ENCODE peak calls at places on chromosomes 7 and 10, in nine cellular contexts. One of them, this sample, is unnamed.
A peak's percentile ranks its signal among the peaks of the same experiment; 100 is the strongest.

GRCh38 chr10:91317541-91317940 is 92.6 kb upstream of the HECTD2 start:
- DNase-seq in hepatocyte: no peak
- DNase-seq in lung: no peak
- DNase-seq in CD8-positive, alpha-beta T cell: no peak
- DNase-seq in brain microvascular endothelial cell: no peak
- DNase-seq in prostate gland: no peak
- DNase-seq in heart right ventricle: no peak
- DNase-seq in mucosa of descending colon: no peak
- DNase-seq in colonic mucosa: no peak
- DNase-seq in this sample: no peak

GRCh38 chr10:130656582-130657133 is 520.5 kb downstream of the GLRX3 start:
- DNase-seq in hepatocyte: no peak
- DNase-seq in lung: no peak
- DNase-seq in CD8-positive, alpha-beta T cell: no peak
- DNase-seq in brain microvascular endothelial cell: no peak
- DNase-seq in prostate gland: no peak
- DNase-seq in heart right ventricle: no peak
- DNase-seq in mucosa of descending colon: no peak
- DNase-seq in colonic mucosa: no peak
- DNase-seq in this sample: no peak

GRCh38 chr10:490256-490655 is 199.2 kb downstream of the DIP2C start:
- DNase-seq in hepatocyte: no peak
- DNase-seq in lung: no peak
- DNase-seq in CD8-positive, alpha-beta T cell: no peak
- DNase-seq in brain microvascular endothelial cell: no peak
- DNase-seq in prostate gland: no peak
- DNase-seq in heart right ventricle: peak; percentile 64
- DNase-seq in mucosa of descending colon: no peak
- DNase-seq in colonic mucosa: no peak
- DNase-seq in this sample: no peak

GRCh38 chr10:5776150-5776880 is 36.9 kb downstream of the GDI2 start:
- DNase-seq in hepatocyte: no peak
- DNase-seq in lung: no peak
- DNase-seq in CD8-positive, alpha-beta T cell: no peak
- DNase-seq in brain microvascular endothelial cell: no peak
- DNase-seq in prostate gland: no peak
- DNase-seq in heart right ventricle: no peak
- DNase-seq in mucosa of descending colon: no peak
- DNase-seq in colonic mucosa: no peak
- DNase-seq in this sample: no peak

GRCh38 chr7:75072978-75073282 is 672 bp downstream of the RCC1L start:
- DNase-seq in hepatocyte: no peak
- DNase-seq in lung: no peak
- DNase-seq in CD8-positive, alpha-beta T cell: no peak
- DNase-seq in brain microvascular endothelial cell: no peak
- DNase-seq in prostate gland: no peak
- DNase-seq in heart right ventricle: no peak
- DNase-seq in mucosa of descending colon: no peak
- DNase-seq in colonic mucosa: no peak
- DNase-seq in this sample: peak; percentile 10

GRCh38 chr7:21261627-21262564 is 166.0 kb upstream of the SP4 start:
- DNase-seq in hepatocyte: peak; percentile 55
- DNase-seq in lung: no peak
- DNase-seq in CD8-positive, alpha-beta T cell: peak; percentile 66
- DNase-seq in brain microvascular endothelial cell: peak; percentile 46
- DNase-seq in prostate gland: no peak
- DNase-seq in heart right ventricle: no peak
- DNase-seq in mucosa of descending colon: no peak
- DNase-seq in colonic mucosa: peak; percentile 19
- DNase-seq in this sample: peak; percentile 32

GRCh38 chr10:73888514-73888913 is 14.2 kb upstream of the CAMK2G start:
- DNase-seq in hepatocyte: no peak
- DNase-seq in lung: no peak
- DNase-seq in CD8-positive, alpha-beta T cell: no peak
- DNase-seq in brain microvascular endothelial cell: no peak
- DNase-seq in prostate gland: peak; percentile 82
- DNase-seq in heart right ventricle: no peak
- DNase-seq in mucosa of descending colon: no peak
- DNase-seq in colonic mucosa: no peak
- DNase-seq in this sample: no peak

GRCh38 chr10:132630666-132631347 is 93.2 kb downstream of the INPP5A start:
- DNase-seq in hepatocyte: no peak
- DNase-seq in lung: no peak
- DNase-seq in CD8-positive, alpha-beta T cell: no peak
- DNase-seq in brain microvascular endothelial cell: no peak
- DNase-seq in prostate gland: no peak
- DNase-seq in heart right ventricle: peak; percentile 81
- DNase-seq in mucosa of descending colon: peak; percentile 71
- DNase-seq in colonic mucosa: peak; percentile 37
- DNase-seq in this sample: no peak

GRCh38 chr7:123674399-123675091 is 18.9 kb downstream of the LMOD2 start:
- DNase-seq in hepatocyte: no peak
- DNase-seq in lung: no peak
- DNase-seq in CD8-positive, alpha-beta T cell: no peak
- DNase-seq in brain microvascular endothelial cell: no peak
- DNase-seq in prostate gland: peak; percentile 23
- DNase-seq in heart right ventricle: no peak
- DNase-seq in mucosa of descending colon: no peak
- DNase-seq in colonic mucosa: no peak
- DNase-seq in this sample: no peak

DNA sequence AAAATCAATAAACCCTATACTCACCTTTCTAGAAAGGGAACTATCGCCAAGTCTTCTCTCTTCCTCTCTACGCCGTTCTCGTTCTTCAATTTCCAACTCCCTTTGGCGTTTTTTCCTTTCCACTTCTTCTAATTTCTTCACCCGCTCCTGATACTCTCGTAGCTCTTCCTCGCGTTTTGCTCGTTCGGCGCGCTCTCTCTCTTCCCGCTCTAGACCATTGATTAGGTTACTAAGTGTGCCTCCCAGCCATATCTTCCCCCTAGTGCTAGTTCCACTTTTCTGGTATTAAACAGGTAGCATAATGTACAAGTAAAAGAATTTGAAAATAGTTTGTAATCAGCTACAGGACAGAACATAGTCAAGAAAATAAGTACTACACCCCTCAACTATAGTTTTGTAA is 20.3 kb downstream of the NANOS1 start:
- DNase-seq in hepatocyte: no peak
- DNase-seq in lung: no peak
- DNase-seq in CD8-positive, alpha-beta T cell: no peak
- DNase-seq in brain microvascular endothelial cell: no peak
- DNase-seq in prostate gland: no peak
- DNase-seq in heart right ventricle: no peak
- DNase-seq in mucosa of descending colon: no peak
- DNase-seq in colonic mucosa: no peak
- DNase-seq in this sample: no peak
- H3K36me3 ChIP-seq in hepatocyte: peaks cover 13% of the 10 kb centered on the region
- H3K36me3 ChIP-seq in lung: peaks cover 65% of the 10 kb centered on the region
- H3K36me3 ChIP-seq in CD8-positive, alpha-beta T cell: peaks cover 80% of the 10 kb centered on the region
- H3K36me3 ChIP-seq in brain microvascular endothelial cell: peaks cover 97% of the 10 kb centered on the region
- H3K36me3 ChIP-seq in prostate gland: peaks cover 8% of the 10 kb centered on the region
- H3K36me3 ChIP-seq in heart right ventricle: no peaks in the 10 kb centered on the region
- H3K36me3 ChIP-seq in mucosa of descending colon: peaks cover 11% of the 10 kb centered on the region
- H3K36me3 ChIP-seq in colonic mucosa: peaks cover 47% of the 10 kb centered on the region
- H3K36me3 ChIP-seq in this sample: peaks cover 98% of the 10 kb centered on the region

GRCh38 chr7:140369294-140369693 is 29.0 kb downstream of the SLC37A3 start:
- DNase-seq in hepatocyte: no peak
- DNase-seq in lung: no peak
- DNase-seq in CD8-positive, alpha-beta T cell: no peak
- DNase-seq in brain microvascular endothelial cell: no peak
- DNase-seq in prostate gland: no peak
- DNase-seq in heart right ventricle: no peak
- DNase-seq in mucosa of descending colon: no peak
- DNase-seq in colonic mucosa: no peak
- DNase-seq in this sample: no peak

GRCh38 chr7:140364819-140365218 is 33.5 kb downstream of the SLC37A3 start:
- DNase-seq in hepatocyte: no peak
- DNase-seq in lung: no peak
- DNase-seq in CD8-positive, alpha-beta T cell: no peak
- DNase-seq in brain microvascular endothelial cell: no peak
- DNase-seq in prostate gland: no peak
- DNase-seq in heart right ventricle: no peak
- DNase-seq in mucosa of descending colon: no peak
- DNase-seq in colonic mucosa: peak; percentile 55
- DNase-seq in this sample: no peak

GRCh38 chr7:140367528-140367927 is 30.8 kb downstream of the SLC37A3 start:
- DNase-seq in hepatocyte: no peak
- DNase-seq in lung: no peak
- DNase-seq in CD8-positive, alpha-beta T cell: no peak
- DNase-seq in brain microvascular endothelial cell: no peak
- DNase-seq in prostate gland: no peak
- DNase-seq in heart right ventricle: no peak
- DNase-seq in mucosa of descending colon: no peak
- DNase-seq in colonic mucosa: no peak
- DNase-seq in this sample: no peak
- H3K36me3 ChIP-seq in hepatocyte: no peaks in the 10 kb centered on the region
- H3K36me3 ChIP-seq in lung: peaks cover 3% of the 10 kb centered on the region
- H3K36me3 ChIP-seq in CD8-positive, alpha-beta T cell: no peaks in the 10 kb centered on the region
- H3K36me3 ChIP-seq in brain microvascular endothelial cell: peaks cover 11% of the 10 kb centered on the region
- H3K36me3 ChIP-seq in prostate gland: no peaks in the 10 kb centered on the region
- H3K36me3 ChIP-seq in heart right ventricle: no peaks in the 10 kb centered on the region
- H3K36me3 ChIP-seq in mucosa of descending colon: no peaks in the 10 kb centered on the region
- H3K36me3 ChIP-seq in colonic mucosa: no peaks in the 10 kb centered on the region
- H3K36me3 ChIP-seq in this sample: peaks cover 1% of the 10 kb centered on the region

DNA sequence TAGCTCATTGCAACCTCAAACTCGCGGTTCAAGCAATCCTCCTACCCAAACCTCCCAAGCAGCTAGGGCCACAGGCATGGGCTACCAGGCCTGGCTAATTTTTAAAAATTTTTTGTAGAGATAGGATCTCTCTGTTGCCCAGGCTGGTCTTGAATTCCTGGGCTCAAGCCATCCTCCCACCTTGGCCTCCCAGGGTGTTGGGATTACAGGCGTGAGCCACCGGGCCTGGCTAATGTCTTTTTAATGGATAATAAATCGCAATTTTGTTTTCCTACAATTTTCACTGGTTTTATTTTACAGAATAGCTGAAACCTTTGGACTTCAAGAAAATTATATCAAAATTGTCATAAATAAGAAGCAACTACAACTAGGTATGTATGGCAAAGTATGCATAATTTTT is 10.9 kb downstream of the NUB1 start:
- DNase-seq in hepatocyte: no peak
- DNase-seq in lung: no peak
- DNase-seq in CD8-positive, alpha-beta T cell: no peak
- DNase-seq in brain microvascular endothelial cell: no peak
- DNase-seq in prostate gland: no peak
- DNase-seq in heart right ventricle: no peak
- DNase-seq in mucosa of descending colon: no peak
- DNase-seq in colonic mucosa: no peak
- DNase-seq in this sample: no peak
- H3K36me3 ChIP-seq in hepatocyte: no peaks in the 10 kb centered on the region
- H3K36me3 ChIP-seq in lung: peaks cover 16% of the 10 kb centered on the region
- H3K36me3 ChIP-seq in CD8-positive, alpha-beta T cell: peaks cover 28% of the 10 kb centered on the region
- H3K36me3 ChIP-seq in brain microvascular endothelial cell: peaks cover 71% of the 10 kb centered on the region
- H3K36me3 ChIP-seq in prostate gland: peaks cover 4% of the 10 kb centered on the region
- H3K36me3 ChIP-seq in heart right ventricle: peaks cover 5% of the 10 kb centered on the region
- H3K36me3 ChIP-seq in mucosa of descending colon: peaks cover 11% of the 10 kb centered on the region
- H3K36me3 ChIP-seq in colonic mucosa: peaks cover 6% of the 10 kb centered on the region
- H3K36me3 ChIP-seq in this sample: peaks cover 51% of the 10 kb centered on the region

DNA sequence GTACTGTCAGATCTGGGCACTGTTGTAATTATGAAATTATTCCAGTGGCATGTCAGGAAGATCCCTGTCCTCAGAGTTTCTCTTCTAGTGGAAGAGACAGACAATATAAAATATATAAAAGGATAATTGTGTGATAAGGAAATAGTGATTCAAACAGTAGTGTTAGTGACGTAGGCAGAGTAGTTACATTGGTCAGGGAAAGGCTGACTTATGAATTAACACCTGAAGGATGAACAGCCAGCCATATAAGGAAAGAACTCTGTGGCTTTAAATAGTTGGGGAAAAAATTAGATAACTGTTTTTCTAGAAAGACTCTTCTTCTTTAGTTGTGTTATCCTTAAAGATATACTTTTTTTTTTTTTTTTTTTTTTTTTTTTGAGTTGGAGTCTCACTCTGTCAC is 37.7 kb downstream of the WAC start:
- DNase-seq in hepatocyte: no peak
- DNase-seq in lung: no peak
- DNase-seq in CD8-positive, alpha-beta T cell: no peak
- DNase-seq in brain microvascular endothelial cell: no peak
- DNase-seq in prostate gland: no peak
- DNase-seq in heart right ventricle: no peak
- DNase-seq in mucosa of descending colon: no peak
- DNase-seq in colonic mucosa: no peak
- DNase-seq in this sample: no peak
- H3K36me3 ChIP-seq in hepatocyte: no peaks in the 10 kb centered on the region
- H3K36me3 ChIP-seq in lung: no peaks in the 10 kb centered on the region
- H3K36me3 ChIP-seq in CD8-positive, alpha-beta T cell: peaks cover 3% of the 10 kb centered on the region
- H3K36me3 ChIP-seq in brain microvascular endothelial cell: peaks cover 10% of the 10 kb centered on the region
- H3K36me3 ChIP-seq in prostate gland: no peaks in the 10 kb centered on the region
- H3K36me3 ChIP-seq in heart right ventricle: no peaks in the 10 kb centered on the region
- H3K36me3 ChIP-seq in mucosa of descending colon: no peaks in the 10 kb centered on the region
- H3K36me3 ChIP-seq in colonic mucosa: no peaks in the 10 kb centered on the region
- H3K36me3 ChIP-seq in this sample: peaks cover 4% of the 10 kb centered on the region